ENCODE peak calls at places on chromosomes 7 and 10, in six cellular contexts. H is ovary, T is stomach, G is A673, Y is AG04450, C is foreskin keratinocyte. O is an unnamed sample. For H3K27me3, the result is how much of the 10 kb centered on the place peaks cover.

GRCh38 chr10:59857049-59857448 is 49.3 kb downstream of the CCDC6 start:
- DNase-seq in H (no peak), T (no peak), G (no peak), Y (no peak), C (no peak), O (no peak)

GRCh38 chr7:128266891-128267839 is 26.1 kb downstream of the LEP start:
- DNase-seq in H (peak), T (peak), G (peak), Y (no peak), C (peak), O (peak)

GRCh38 chr10:72162978-72163377 is 52.8 kb upstream of the ANAPC16 start:
- DNase-seq in H (no peak), T (no peak), G (peak), Y (no peak), C (peak), O (no peak)

GRCh38 chr7:143223784-143224183 is 1.9 kb downstream of the TAS2R40 start:
- DNase-seq in H (no peak), T (no peak), G (no peak), Y (no peak), C (no peak), O (no peak)

GRCh38 chr10:805635-806305 is 116.3 kb upstream of the DIP2C start:
- DNase-seq in H (no peak), T (no peak), G (no peak), Y (no peak), C (no peak), O (no peak)

GRCh38 chr7:41777894-41778596 is 75.2 kb upstream of the INHBA start:
- DNase-seq in H (no peak), T (no peak), G (no peak), Y (no peak), C (no peak), O (no peak)

GRCh38 chr7:11373546-11374142 is 400.0 kb downstream of the PHF14 start:
- DNase-seq in H (no peak), T (no peak), G (peak), Y (no peak), C (peak), O (no peak)

GRCh38 chr7:92246363-92247101 is 758 bp downstream of the ANKIB1 start:
- DNase-seq in H (peak), T (no peak), G (peak), Y (no peak), C (no peak), O (peak)

GRCh38 chr7:99170730-99171074 is 26.8 kb upstream of the SMURF1 start:
- DNase-seq in H (no peak), T (no peak), G (no peak), Y (no peak), C (no peak), O (no peak)

GRCh38 chr7:152435384-152436278 is at the start of gene KMT2C:
- DNase-seq in H (peak), T (peak), G (peak), Y (no peak), C (no peak), O (peak)

GRCh38 chr10:35819736-35820135 is 177.6 kb upstream of the FZD8 start:
- DNase-seq in H (no peak), T (no peak), G (no peak), Y (no peak), C (no peak), O (no peak)

GRCh38 chr7:39531818-39532217 is 34.4 kb upstream of the YAE1 start:
- DNase-seq in H (no peak), T (no peak), G (no peak), Y (no peak), C (no peak), O (no peak)

GRCh38 chr10:22427890-22428571 is 82.7 kb downstream of the SPAG6 start:
- DNase-seq in H (no peak), T (no peak), G (peak), Y (peak), C (peak), O (peak)

GRCh38 chr10:102514487-102515311 is 10.9 kb downstream of the SUFU start:
- DNase-seq in H (no peak), T (no peak), G (no peak), Y (no peak), C (no peak), O (no peak)

GRCh38 chr7:128928159-128928558 is 9.6 kb upstream of the IRF5 start:
- DNase-seq in H (no peak), T (no peak), G (no peak), Y (no peak), C (no peak), O (no peak)

GRCh38 chr10:30591249-30591670 is 38.3 kb downstream of the LYZL2 start:
- DNase-seq in H (no peak), T (no peak), G (peak), Y (peak), C (no peak), O (no peak)

GRCh38 chr7:98250789-98251188 is 1.2 kb downstream of the TECPR1 start:
- DNase-seq in H (no peak), T (no peak), G (no peak), Y (no peak), C (no peak), O (no peak)

GRCh38 chr10:89025453-89025852 is 34.9 kb downstream of the FAS start:
- DNase-seq in H (no peak), T (no peak), G (no peak), Y (no peak), C (no peak), O (no peak)

GRCh38 chr10:73807471-73807870 is 3.9 kb downstream of the NDST2 start:
- DNase-seq in H (no peak), T (no peak), G (no peak), Y (no peak), C (no peak), O (no peak)

GRCh38 chr10:131683281-131683861 is 217.4 kb upstream of the PPP2R2D start:
- DNase-seq in H (no peak), T (no peak), G (no peak), Y (no peak), C (no peak), O (no peak)

GRCh38 chr10:110860576-110861241 is 11.0 kb upstream of the PDCD4 start:
- DNase-seq in H (no peak), T (no peak), G (no peak), Y (no peak), C (no peak), O (peak)

GRCh38 chr10:110029448-110029847 is 21.7 kb downstream of the ADD3 start:
- DNase-seq in H (no peak), T (no peak), G (no peak), Y (no peak), C (no peak), O (no peak)

GRCh38 chr10:72334832-72335393 is 19.8 kb downstream of the DNAJB12 start:
- DNase-seq in H (peak), T (peak), G (no peak), Y (no peak), C (no peak), O (peak)

GRCh38 chr7:134766779-134767566 is 12.5 kb upstream of the CALD1 start:
- DNase-seq in H (peak), T (no peak), G (no peak), Y (no peak), C (no peak), O (no peak)

GRCh38 chr7:5424689-5425506 is 1.3 kb upstream of the TNRC18 start:
- DNase-seq in H (peak), T (peak), G (peak), Y (no peak), C (no peak), O (peak)
- H3K27me3 ChIP-seq in H (under half), T (under half), G (under half), Y (under half), C (under half), O (under half)

GRCh38 chr7:1431226-1431625 is 28.0 kb downstream of the MICALL2 start:
- DNase-seq in H (no peak), T (no peak), G (no peak), Y (no peak), C (no peak), O (no peak)
- H3K27me3 ChIP-seq in H (under half), T (under half), G (under half), Y (under half), C (under half), O (under half)

DNA sequence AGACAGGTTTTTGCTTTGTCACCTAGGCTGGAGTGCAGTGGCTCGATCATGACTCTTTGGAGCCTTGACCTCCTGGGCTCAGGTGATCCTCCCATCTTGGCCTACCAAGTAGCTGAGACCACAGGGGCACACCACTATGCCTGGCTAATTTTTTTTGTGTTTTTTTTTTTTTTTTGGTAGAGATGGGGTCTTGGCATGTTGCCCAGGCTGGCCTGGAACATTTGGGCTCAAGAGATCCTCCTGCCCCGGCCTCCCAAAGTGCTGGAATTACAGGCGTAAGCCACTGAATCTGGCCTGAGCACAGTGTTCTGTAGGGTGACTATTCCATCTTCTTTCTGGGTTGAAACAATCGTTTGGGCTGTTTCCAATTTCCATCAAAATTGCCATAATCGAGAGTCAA is 1.5 kb upstream of the MUC3A start:
- DNase-seq in H (no peak), T (no peak), G (no peak), Y (no peak), C (no peak), O (no peak)
- H3K27me3 ChIP-seq in H (under half), T (under half), G (under half), Y (under half), C (under half), O (under half)

DNA sequence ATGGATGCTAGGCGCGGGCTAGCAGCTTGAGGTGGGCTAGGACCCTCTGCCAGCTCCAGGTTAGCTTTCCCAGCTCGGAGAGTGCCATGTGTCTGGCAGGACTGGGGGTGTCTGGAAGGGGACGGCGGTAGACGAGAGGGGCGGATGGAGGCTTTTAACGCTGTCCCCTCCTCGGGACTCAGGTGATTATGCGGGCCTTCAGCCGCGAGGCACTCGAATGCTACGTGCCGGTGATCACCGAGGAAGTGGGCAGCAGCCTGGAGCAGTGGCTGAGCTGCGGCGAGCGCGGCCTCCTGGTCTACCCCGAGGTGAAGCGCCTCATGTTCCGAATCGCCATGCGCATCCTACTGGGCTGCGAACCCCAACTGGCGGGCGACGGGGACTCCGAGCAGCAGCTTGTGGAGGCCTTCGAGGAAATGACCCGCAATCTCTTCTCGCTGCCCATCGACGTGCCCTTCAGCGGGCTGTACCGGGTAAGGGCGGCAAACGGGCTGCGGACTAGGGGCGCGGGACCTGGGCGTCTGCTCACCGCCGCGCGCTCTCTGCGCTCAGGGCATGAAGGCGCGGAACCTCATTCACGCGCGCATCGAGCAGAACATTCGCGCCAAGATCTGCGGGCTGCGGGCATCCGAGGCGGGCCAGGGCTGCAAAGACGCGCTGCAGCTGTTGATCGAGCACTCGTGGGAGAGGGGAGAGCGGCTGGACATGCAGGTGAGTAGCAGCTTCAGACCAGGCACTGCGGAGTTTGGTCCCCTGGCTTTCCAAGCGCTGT is 1.1 kb downstream of the CYP26A1 start:
- DNase-seq in H (no peak), T (no peak), G (no peak), Y (no peak), C (no peak), O (no peak)
- H3K27me3 ChIP-seq in H (under half), T (under half), G (half or more), Y (half or more), C (half or more), O (under half)

GRCh38 chr10:116722736-116723427 is 19.5 kb downstream of the HSPA12A start:
- DNase-seq in H (no peak), T (no peak), G (no peak), Y (no peak), C (no peak), O (no peak)
- H3K27me3 ChIP-seq in H (under half), T (under half), G (under half), Y (under half), C (under half), O (under half)

GRCh38 chr7:139525239-139525638 is 1.8 kb downstream of the CLEC2L start:
- DNase-seq in H (no peak), T (no peak), G (no peak), Y (no peak), C (no peak), O (no peak)
- H3K27me3 ChIP-seq in H (under half), T (under half), G (under half), Y (under half), C (half or more), O (under half)